ENCODE peak calls at places on chromosome 11, in ten cellular contexts. One of them, this sample, is unnamed.

GRCh38 chr11:94775576-94776327 is 7.6 kb downstream of the AMOTL1 start:
- DNase-seq in GM12878: no peak
- DNase-seq in mammary epithelial cell: no peak
- DNase-seq in gastrocnemius medialis: no peak
- DNase-seq in colonic mucosa: no peak
- DNase-seq in sigmoid colon: no peak
- DNase-seq in pancreas: no peak
- DNase-seq in psoas muscle: no peak
- DNase-seq in DND-41: no peak
- DNase-seq in ascending aorta: no peak
- DNase-seq in this sample: no peak

GRCh38 chr11:101127348-101127698 is 2.3 kb downstream of the PGR start:
- DNase-seq in GM12878: no peak
- DNase-seq in gastrocnemius medialis: no peak
- DNase-seq in sigmoid colon: peak; percentile 69
- DNase-seq in colonic mucosa: no peak
- DNase-seq in pancreas: peak; percentile 15
- DNase-seq in mammary epithelial cell: peak; percentile 13
- DNase-seq in ascending aorta: peak; percentile 65
- DNase-seq in psoas muscle: peak; percentile 29
- DNase-seq in DND-41: no peak
- DNase-seq in this sample: peak; percentile 26

GRCh38 chr11:2693271-2693833 is 6.4 kb downstream of the KCNQ1OT1 start:
- DNase-seq in sigmoid colon: peak; percentile 48
- DNase-seq in psoas muscle: no peak
- DNase-seq in DND-41: no peak
- DNase-seq in GM12878: no peak
- DNase-seq in colonic mucosa: no peak
- DNase-seq in ascending aorta: no peak
- DNase-seq in gastrocnemius medialis: no peak
- DNase-seq in pancreas: peak; percentile 22
- DNase-seq in mammary epithelial cell: no peak
- DNase-seq in this sample: no peak

GRCh38 chr11:121235057-121235456 is 57.5 kb upstream of the SC5D start:
- DNase-seq in DND-41: no peak
- DNase-seq in pancreas: no peak
- DNase-seq in ascending aorta: no peak
- DNase-seq in colonic mucosa: no peak
- DNase-seq in sigmoid colon: no peak
- DNase-seq in psoas muscle: no peak
- DNase-seq in gastrocnemius medialis: no peak
- DNase-seq in GM12878: no peak
- DNase-seq in mammary epithelial cell: no peak
- DNase-seq in this sample: no peak

GRCh38 chr11:83687787-83688186 is 401.6 kb upstream of the CCDC90B start:
- DNase-seq in ascending aorta: no peak
- DNase-seq in mammary epithelial cell: no peak
- DNase-seq in sigmoid colon: no peak
- DNase-seq in GM12878: no peak
- DNase-seq in pancreas: no peak
- DNase-seq in colonic mucosa: no peak
- DNase-seq in psoas muscle: no peak
- DNase-seq in gastrocnemius medialis: no peak
- DNase-seq in DND-41: no peak
- DNase-seq in this sample: no peak

GRCh38 chr11:3747704-3748103 is 49.6 kb downstream of the NUP98 start:
- DNase-seq in psoas muscle: no peak
- DNase-seq in colonic mucosa: no peak
- DNase-seq in sigmoid colon: no peak
- DNase-seq in ascending aorta: no peak
- DNase-seq in DND-41: no peak
- DNase-seq in gastrocnemius medialis: no peak
- DNase-seq in mammary epithelial cell: peak; percentile 90
- DNase-seq in pancreas: no peak
- DNase-seq in GM12878: no peak
- DNase-seq in this sample: no peak

GRCh38 chr11:12906501-12906900 is 102.6 kb upstream of the RASSF10 start:
- DNase-seq in gastrocnemius medialis: no peak
- DNase-seq in sigmoid colon: no peak
- DNase-seq in mammary epithelial cell: no peak
- DNase-seq in DND-41: no peak
- DNase-seq in pancreas: no peak
- DNase-seq in colonic mucosa: no peak
- DNase-seq in psoas muscle: no peak
- DNase-seq in ascending aorta: no peak
- DNase-seq in GM12878: no peak
- DNase-seq in this sample: no peak

GRCh38 chr11:64826578-64827450 is 16.5 kb upstream of the MEN1 start:
- DNase-seq in pancreas: no peak
- DNase-seq in GM12878: no peak
- DNase-seq in sigmoid colon: no peak
- DNase-seq in gastrocnemius medialis: no peak
- DNase-seq in psoas muscle: no peak
- DNase-seq in mammary epithelial cell: no peak
- DNase-seq in ascending aorta: no peak
- DNase-seq in DND-41: no peak
- DNase-seq in colonic mucosa: no peak
- DNase-seq in this sample: no peak

GRCh38 chr11:7437706-7438105 is 47.6 kb upstream of the OLFML1 start:
- DNase-seq in psoas muscle: no peak
- DNase-seq in mammary epithelial cell: peak; percentile 6
- DNase-seq in gastrocnemius medialis: no peak
- DNase-seq in GM12878: no peak
- DNase-seq in colonic mucosa: no peak
- DNase-seq in ascending aorta: no peak
- DNase-seq in pancreas: no peak
- DNase-seq in sigmoid colon: no peak
- DNase-seq in DND-41: no peak
- DNase-seq in this sample: no peak

GRCh38 chr11:73461335-73461840 is 85.2 kb downstream of the RELT start:
- DNase-seq in colonic mucosa: no peak
- DNase-seq in sigmoid colon: no peak
- DNase-seq in psoas muscle: no peak
- DNase-seq in GM12878: no peak
- DNase-seq in gastrocnemius medialis: no peak
- DNase-seq in DND-41: no peak
- DNase-seq in pancreas: no peak
- DNase-seq in mammary epithelial cell: no peak
- DNase-seq in ascending aorta: no peak
- DNase-seq in this sample: no peak

DNA sequence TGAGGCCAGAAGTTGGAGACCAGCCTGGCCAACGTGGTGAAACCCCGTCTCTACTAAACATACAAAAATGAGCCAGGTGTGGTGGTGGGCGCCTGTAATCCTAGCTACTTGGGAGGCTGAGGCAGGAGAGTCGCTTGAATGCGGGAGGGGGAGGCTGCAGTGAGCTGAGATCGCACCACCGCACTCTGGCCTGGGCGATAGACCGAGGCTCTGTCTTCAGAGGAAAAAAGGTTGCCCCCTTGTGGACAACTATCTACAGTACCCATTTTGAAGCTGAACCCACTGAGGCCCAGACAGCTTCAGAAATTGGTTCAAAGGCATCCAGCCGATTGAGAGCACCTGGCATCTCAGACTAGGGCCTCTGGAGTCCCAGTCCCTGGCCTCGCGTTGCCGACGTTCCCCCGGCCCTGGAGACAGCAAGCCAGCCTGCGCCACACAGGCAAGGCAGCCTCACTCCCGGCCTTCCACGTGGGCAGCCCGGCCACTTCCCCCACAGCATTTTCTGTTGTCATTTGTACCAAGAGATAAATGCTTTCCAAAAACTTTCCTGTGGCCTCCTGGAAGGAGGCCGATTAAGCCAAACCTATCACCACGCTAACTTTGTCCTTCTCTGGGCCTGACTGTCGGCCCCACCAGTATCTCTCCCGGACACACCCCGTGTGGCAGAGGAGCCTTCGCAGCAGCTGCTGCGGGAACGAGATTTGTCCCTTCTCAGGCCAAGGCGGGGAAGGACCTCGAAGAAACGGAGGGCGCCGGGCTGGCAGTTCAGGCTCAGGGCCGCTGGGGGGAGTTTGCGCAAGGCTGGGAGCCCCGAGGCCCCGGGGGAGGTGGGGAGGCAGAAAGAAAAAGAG is 82.8 kb downstream of the FLI1 start:
- DNase-seq in psoas muscle: no peak
- DNase-seq in gastrocnemius medialis: no peak
- DNase-seq in ascending aorta: no peak
- DNase-seq in mammary epithelial cell: no peak
- DNase-seq in DND-41: peak; percentile 37
- DNase-seq in colonic mucosa: no peak
- DNase-seq in GM12878: no peak
- DNase-seq in pancreas: peak; percentile 56
- DNase-seq in sigmoid colon: no peak
- DNase-seq in this sample: no peak
- TF ChIP-seq CTCF in psoas muscle: peak; percentile 33
- TF ChIP-seq CTCF in gastrocnemius medialis: no peak
- TF ChIP-seq CTCF in ascending aorta: no peak
- TF ChIP-seq CTCF in mammary epithelial cell: no peak
- TF ChIP-seq CTCF in DND-41: peak; percentile 61
- TF ChIP-seq CTCF in colonic mucosa: no peak
- TF ChIP-seq CTCF in GM12878: peak; percentile 53
- TF ChIP-seq CTCF in pancreas: peak; percentile 51
- TF ChIP-seq CTCF in sigmoid colon: no peak
- TF ChIP-seq CTCF in this sample: peak; percentile 29

DNA sequence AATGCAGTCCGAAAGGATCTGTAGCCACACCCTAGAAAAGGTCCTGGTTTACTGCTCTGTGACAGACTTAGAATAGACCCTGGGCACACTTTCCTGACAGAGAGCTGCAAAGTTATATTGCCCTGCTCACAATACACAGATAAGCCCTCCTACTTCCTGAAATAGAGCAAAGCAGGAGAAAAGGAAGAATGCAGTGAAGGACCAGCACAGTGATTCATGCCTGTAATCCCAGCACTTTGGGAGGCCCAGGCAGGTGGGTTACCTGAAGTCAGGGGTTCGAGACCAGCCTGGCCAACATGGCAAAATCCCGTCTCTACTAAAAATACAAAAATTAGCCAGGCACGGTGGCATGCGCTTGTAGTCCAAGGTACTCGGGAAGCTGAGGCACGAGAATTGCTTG is 2.1 kb downstream of the CYB561A3 start:
- DNase-seq in colonic mucosa: peak; percentile 69
- DNase-seq in sigmoid colon: no peak
- DNase-seq in gastrocnemius medialis: no peak
- DNase-seq in psoas muscle: no peak
- DNase-seq in mammary epithelial cell: no peak
- DNase-seq in DND-41: no peak
- DNase-seq in ascending aorta: no peak
- DNase-seq in pancreas: no peak
- DNase-seq in GM12878: no peak
- DNase-seq in this sample: peak; percentile 49
- H3K4me3 ChIP-seq in colonic mucosa: no peak overlapping the region
- H3K4me3 ChIP-seq in sigmoid colon: no peak overlapping the region
- H3K4me3 ChIP-seq in gastrocnemius medialis: no peak overlapping the region
- H3K4me3 ChIP-seq in psoas muscle: no peak overlapping the region
- H3K4me3 ChIP-seq in mammary epithelial cell: no peak overlapping the region
- H3K4me3 ChIP-seq in DND-41: no peak overlapping the region
- H3K4me3 ChIP-seq in ascending aorta: no peak overlapping the region
- H3K4me3 ChIP-seq in pancreas: no peak overlapping the region
- H3K4me3 ChIP-seq in GM12878: peak overlapping the region; percentile 99
- H3K4me3 ChIP-seq in this sample: peak overlapping the region; percentile 9

GRCh38 chr11:17328856-17329490 is 22.6 kb upstream of the NCR3LG1 start:
- DNase-seq in DND-41: no peak
- DNase-seq in mammary epithelial cell: no peak
- DNase-seq in psoas muscle: no peak
- DNase-seq in ascending aorta: no peak
- DNase-seq in GM12878: no peak
- DNase-seq in pancreas: peak; percentile 39
- DNase-seq in gastrocnemius medialis: no peak
- DNase-seq in sigmoid colon: no peak
- DNase-seq in colonic mucosa: no peak
- DNase-seq in this sample: no peak
- TF ChIP-seq CTCF in DND-41: peak; percentile 37
- TF ChIP-seq CTCF in mammary epithelial cell: no peak
- TF ChIP-seq CTCF in psoas muscle: no peak
- TF ChIP-seq CTCF in ascending aorta: no peak
- TF ChIP-seq CTCF in GM12878: no peak
- TF ChIP-seq CTCF in pancreas: no peak
- TF ChIP-seq CTCF in gastrocnemius medialis: no peak
- TF ChIP-seq CTCF in sigmoid colon: no peak
- TF ChIP-seq CTCF in colonic mucosa: no peak
- TF ChIP-seq CTCF in this sample: no peak

GRCh38 chr11:67564230-67564629 is 19.4 kb upstream of the GSTP1 start:
- DNase-seq in GM12878: no peak
- DNase-seq in mammary epithelial cell: peak; percentile 40
- DNase-seq in pancreas: no peak
- DNase-seq in ascending aorta: no peak
- DNase-seq in psoas muscle: no peak
- DNase-seq in sigmoid colon: no peak
- DNase-seq in colonic mucosa: no peak
- DNase-seq in DND-41: no peak
- DNase-seq in gastrocnemius medialis: no peak
- DNase-seq in this sample: no peak

GRCh38 chr11:67558084-67558772 is 25.4 kb upstream of the GSTP1 start:
- DNase-seq in pancreas: no peak
- DNase-seq in colonic mucosa: peak; percentile 80
- DNase-seq in ascending aorta: peak; percentile 79
- DNase-seq in psoas muscle: no peak
- DNase-seq in gastrocnemius medialis: no peak
- DNase-seq in DND-41: no peak
- DNase-seq in mammary epithelial cell: no peak
- DNase-seq in GM12878: peak; percentile 61
- DNase-seq in sigmoid colon: no peak
- DNase-seq in this sample: peak; percentile 71

GRCh38 chr11:67562951-67563350 is 20.7 kb upstream of the GSTP1 start:
- DNase-seq in mammary epithelial cell: no peak
- DNase-seq in sigmoid colon: no peak
- DNase-seq in ascending aorta: no peak
- DNase-seq in GM12878: no peak
- DNase-seq in gastrocnemius medialis: no peak
- DNase-seq in DND-41: no peak
- DNase-seq in colonic mucosa: no peak
- DNase-seq in psoas muscle: no peak
- DNase-seq in pancreas: no peak
- DNase-seq in this sample: no peak

GRCh38 chr11:67563354-67564114 is 20.1 kb upstream of the GSTP1 start:
- DNase-seq in mammary epithelial cell: peak; percentile 68
- DNase-seq in sigmoid colon: peak; percentile 83
- DNase-seq in DND-41: no peak
- DNase-seq in ascending aorta: peak; percentile 88
- DNase-seq in pancreas: peak; percentile 49
- DNase-seq in psoas muscle: peak; percentile 71
- DNase-seq in colonic mucosa: peak; percentile 79
- DNase-seq in gastrocnemius medialis: peak; percentile 64
- DNase-seq in GM12878: no peak
- DNase-seq in this sample: peak; percentile 71

DNA sequence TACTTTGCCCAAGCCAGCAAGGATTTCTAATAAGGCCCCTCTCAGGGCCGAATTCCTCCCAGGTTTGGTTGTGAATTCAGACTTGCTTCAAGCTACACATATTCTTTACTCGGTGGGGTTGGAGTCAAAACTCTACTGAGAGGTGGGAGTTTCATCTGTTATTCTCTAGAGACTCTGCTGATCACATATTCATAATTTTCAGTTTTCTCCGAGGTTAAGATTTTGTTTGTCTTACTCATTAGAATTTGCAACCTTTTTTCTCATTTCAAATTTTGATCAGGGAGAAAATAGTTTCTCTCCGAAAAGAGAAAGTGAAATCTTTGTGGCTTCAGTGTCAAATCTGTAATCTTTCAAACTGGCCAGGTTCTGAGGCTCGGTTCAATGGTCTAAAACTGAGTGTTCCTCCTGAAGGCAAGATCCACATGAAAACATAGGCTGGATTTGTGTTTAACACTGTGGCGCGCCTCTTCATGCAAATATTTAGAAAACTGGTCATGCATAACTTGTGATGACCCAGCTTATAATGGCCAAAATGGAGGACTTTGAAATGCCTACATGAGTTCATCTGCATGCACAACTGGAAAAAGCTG is 21.5 kb upstream of the GSTP1 start:
- DNase-seq in DND-41: no peak
- DNase-seq in ascending aorta: no peak
- DNase-seq in gastrocnemius medialis: no peak
- DNase-seq in psoas muscle: no peak
- DNase-seq in sigmoid colon: no peak
- DNase-seq in mammary epithelial cell: no peak
- DNase-seq in pancreas: no peak
- DNase-seq in GM12878: peak; percentile 83
- DNase-seq in colonic mucosa: no peak
- DNase-seq in this sample: no peak
- H3K4me3 ChIP-seq in DND-41: no peak overlapping the region
- H3K4me3 ChIP-seq in ascending aorta: no peak overlapping the region
- H3K4me3 ChIP-seq in gastrocnemius medialis: no peak overlapping the region
- H3K4me3 ChIP-seq in psoas muscle: no peak overlapping the region
- H3K4me3 ChIP-seq in sigmoid colon: no peak overlapping the region
- H3K4me3 ChIP-seq in mammary epithelial cell: no peak overlapping the region
- H3K4me3 ChIP-seq in pancreas: no peak overlapping the region
- H3K4me3 ChIP-seq in GM12878: no peak overlapping the region
- H3K4me3 ChIP-seq in colonic mucosa: no peak overlapping the region
- H3K4me3 ChIP-seq in this sample: no peak overlapping the region

This sample was measured in transverse colon.